ENCODE peak calls at places on chromosomes 3 and 15, in four cellular contexts. O is IMR-90, C is heart left ventricle, J is adrenal gland. K is an unnamed sample. For H3K4me1, the result is how much of the 10 kb centered on the place peaks cover.

GRCh38 chr15:70474682-70475438 is 288.5 kb downstream of the UACA start:
- DNase-seq in O (peak), C (peak), J (no peak), K (peak)

GRCh38 chr3:56210201-56210774 is 258.0 kb downstream of the ERC2 start:
- DNase-seq in J (no peak), C (no peak), O (no peak), K (no peak)

GRCh38 chr15:68218331-68218730 is 11.2 kb downstream of the CLN6 start:
- DNase-seq in C (no peak), O (no peak), J (no peak), K (no peak)

GRCh38 chr15:67187351-67187854 is 67.1 kb downstream of the AAGAB start:
- DNase-seq in J (no peak), O (no peak), C (no peak), K (no peak)

GRCh38 chr3:87468938-87469337 is 192.6 kb upstream of the POU1F1 start:
- DNase-seq in C (no peak), J (no peak), O (no peak), K (peak)

GRCh38 chr3:149808209-149808829 is 4.7 kb upstream of the RNF13 start:
- DNase-seq in O (peak), C (peak), J (peak), K (peak)

GRCh38 chr3:69097407-69098086 is 12.8 kb downstream of the ARL6IP5 start:
- DNase-seq in J (no peak), O (no peak), C (no peak), K (no peak)

GRCh38 chr3:11385329-11385728 is 113.1 kb downstream of the ATG7 start:
- DNase-seq in J (no peak), C (no peak), O (peak), K (peak)

GRCh38 chr3:197022405-197023231 is 7.0 kb downstream of the MELTF start:
- DNase-seq in C (no peak), O (no peak), J (peak), K (no peak)

GRCh38 chr3:152298393-152299242 is 29.9 kb downstream of the MBNL1 start:
- DNase-seq in J (peak), O (peak), C (peak), K (peak)

GRCh38 chr15:90059208-90059985 is 42.9 kb downstream of the IDH2 start:
- DNase-seq in C (peak), O (no peak), J (peak), K (no peak)

GRCh38 chr3:142211034-142211433 is 14.4 kb downstream of the GK5 start:
- DNase-seq in C (no peak), J (no peak), O (no peak), K (no peak)

GRCh38 chr3:56921573-56922571 is 120.1 kb upstream of the ARHGEF3 start:
- DNase-seq in C (no peak), J (peak), O (peak), K (peak)

GRCh38 chr3:13333236-13333897 is 86.8 kb downstream of the NUP210 start:
- DNase-seq in O (no peak), J (no peak), C (no peak), K (no peak)

GRCh38 chr3:114553949-114554593 is 260.2 kb downstream of the TIGIT start:
- DNase-seq in C (no peak), O (no peak), J (no peak), K (no peak)

GRCh38 chr15:38196116-38196515 is 56.5 kb upstream of the SPRED1 start:
- DNase-seq in J (no peak), C (no peak), O (no peak), K (peak)
- H3K4me3 ChIP-seq in J (no peak), C (no peak), O (no peak), K (no peak)

GRCh38 chr3:123071146-123071545 is 4.3 kb downstream of the PDIA5 start:
- DNase-seq in J (peak), C (no peak), O (peak), K (no peak)

GRCh38 chr3:123072152-123072551 is 5.3 kb downstream of the PDIA5 start:
- DNase-seq in O (no peak), J (peak), C (no peak), K (no peak)

GRCh38 chr3:123070471-123070870 is 3.6 kb downstream of the PDIA5 start:
- DNase-seq in J (no peak), C (no peak), O (no peak), K (no peak)

GRCh38 chr3:123071581-123071980 is 4.8 kb downstream of the PDIA5 start:
- DNase-seq in C (no peak), J (no peak), O (no peak), K (no peak)

GRCh38 chr3:123072564-123072963 is 5.7 kb downstream of the PDIA5 start:
- DNase-seq in C (no peak), O (no peak), J (no peak), K (no peak)
- H3K4me1 ChIP-seq in C (half or more), O (under half), J (half or more), K (under half)

GRCh38 chr3:189286188-189286587 is 114.4 kb downstream of the TPRG1 start:
- DNase-seq in J (no peak), O (no peak), C (no peak), K (no peak)

GRCh38 chr3:189278211-189278610 is 106.4 kb downstream of the TPRG1 start:
- DNase-seq in C (no peak), O (no peak), J (no peak), K (no peak)

GRCh38 chr3:189282751-189283150 is 111.0 kb downstream of the TPRG1 start:
- DNase-seq in O (no peak), J (no peak), C (no peak), K (no peak)

GRCh38 chr3:189277711-189278110 is 105.9 kb downstream of the TPRG1 start:
- DNase-seq in J (no peak), C (no peak), O (no peak), K (no peak)

GRCh38 chr3:189282189-189282588 is 110.4 kb downstream of the TPRG1 start:
- DNase-seq in J (no peak), C (no peak), O (no peak), K (no peak)
- H3K4me3 ChIP-seq in J (no peak), C (no peak), O (no peak), K (no peak)

GRCh38 chr3:33433843-33434242 is 6.4 kb downstream of the UBP1 start:
- DNase-seq in J (no peak), O (peak), C (no peak), K (peak)
- H3K4me1 ChIP-seq in J (half or more), O (under half), C (half or more), K (half or more)

DNA sequence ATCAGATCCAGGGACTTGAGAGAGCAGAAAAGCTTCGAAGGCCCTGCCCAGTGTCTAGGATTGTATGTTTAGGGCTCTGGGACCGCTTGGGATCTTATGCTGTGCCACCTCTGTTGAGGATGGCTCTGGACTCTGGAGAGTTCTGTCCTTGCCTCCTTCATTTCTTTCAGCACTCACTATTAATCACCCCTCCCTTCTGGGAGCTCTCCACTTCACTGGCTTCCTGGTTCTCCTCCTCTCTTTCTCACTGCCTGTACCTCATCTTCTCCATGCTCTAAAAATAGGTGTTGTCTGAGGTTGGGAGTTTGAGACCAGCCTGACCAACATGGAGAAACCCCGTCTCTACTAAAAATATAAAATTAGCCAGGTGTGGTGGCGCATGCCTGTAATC is 17.3 kb downstream of the MAPKBP1 start:
- DNase-seq in O (no peak), J (no peak), C (no peak), K (no peak)
- H3K4me3 ChIP-seq in O (no peak), J (no peak), C (no peak), K (no peak)

GRCh38 chr3:195159819-195160175 is 111.2 kb downstream of the XXYLT1 start:
- DNase-seq in C (no peak), J (no peak), O (peak), K (peak)

GRCh38 chr3:195159117-195159818 is 111.7 kb downstream of the XXYLT1 start:
- DNase-seq in C (peak), O (no peak), J (no peak), K (no peak)

GRCh38 chr3:195162033-195162669 is 108.8 kb downstream of the XXYLT1 start:
- DNase-seq in O (no peak), C (no peak), J (peak), K (no peak)

GRCh38 chr3:195160908-195161434 is 110.0 kb downstream of the XXYLT1 start:
- DNase-seq in J (no peak), O (no peak), C (no peak), K (no peak)

DNA sequence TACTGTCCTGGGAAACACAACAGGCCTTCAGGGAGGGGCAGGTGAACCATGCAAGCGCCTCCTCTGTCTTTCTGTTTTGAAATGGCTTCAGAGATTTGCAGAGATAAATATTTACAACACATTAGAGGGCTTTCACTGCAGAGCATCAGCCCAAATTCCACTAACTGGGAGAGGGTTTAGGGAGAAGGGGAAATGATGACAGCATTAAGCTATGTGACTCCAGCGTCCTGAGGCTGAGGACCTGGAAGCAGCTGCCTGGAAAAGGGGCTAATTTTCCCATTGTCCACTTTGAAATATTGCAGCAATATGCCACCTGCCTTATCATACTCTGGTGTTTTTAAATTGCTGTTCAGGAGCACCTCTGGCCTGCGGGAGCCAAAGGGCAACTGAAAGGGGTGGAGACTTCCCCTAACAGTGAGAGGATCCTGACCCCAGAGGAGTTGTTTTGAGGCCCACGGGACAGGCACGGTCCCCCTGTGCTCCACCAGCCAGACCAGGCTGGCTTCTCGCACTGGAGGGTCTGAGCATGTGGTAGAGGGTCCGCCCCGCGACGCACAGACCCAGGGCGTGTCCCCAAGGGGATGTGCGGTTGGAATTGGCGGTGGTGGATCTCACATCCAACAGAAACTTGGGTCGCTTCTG is 110.6 kb downstream of the XXYLT1 start:
- DNase-seq in J (no peak), O (peak), C (no peak), K (peak)
- H3K4me1 ChIP-seq in J (under half), O (under half), C (under half), K (under half)